ENCODE peak calls at places on chromosomes 16 and 17, in nine cellular contexts. J, L, U, P, S, N, V, A and K are unnamed samples.
A peak's percentile ranks its signal among the peaks of the same experiment; 100 is the strongest.

GRCh38 chr17:44768505-44769142 is 9.8 kb downstream of the ADAM11 start:
- DNase-seq in U (no peak), L (no peak), S (no peak), P (no peak), N (no peak), J (no peak), A (no peak), V (no peak), K (peak; percentile 6)

GRCh38 chr16:3198334-3199072 is 10.5 kb downstream of the OR1F1 start:
- DNase-seq in L (no peak), N (no peak), P (no peak), V (no peak), U (peak; percentile 74), S (no peak), J (no peak), A (no peak), K (no peak)

GRCh38 chr17:6475411-6475810 is 31.2 kb downstream of the PIMREG start:
- DNase-seq in J (no peak), A (no peak), L (no peak), P (no peak), V (no peak), U (no peak), S (no peak), N (no peak), K (no peak)

GRCh38 chr16:56969769-56970168 is 8.0 kb downstream of the CETP start:
- DNase-seq in J (no peak), A (no peak), U (no peak), P (no peak), N (no peak), S (no peak), L (no peak), V (no peak), K (no peak)

GRCh38 chr16:77920984-77921383 is 101.4 kb upstream of the CLEC3A start:
- DNase-seq in V (no peak), U (no peak), L (no peak), J (no peak), P (no peak), A (no peak), N (no peak), S (no peak), K (no peak)

GRCh38 chr16:84463221-84463620 is 41.2 kb downstream of the MEAK7 start:
- DNase-seq in U (no peak), V (no peak), A (no peak), P (peak; percentile 6), J (no peak), N (no peak), S (no peak), L (peak; percentile 38), K (no peak)

GRCh38 chr17:12730931-12731521 is 58.3 kb upstream of the ARHGAP44 start:
- DNase-seq in P (no peak), S (no peak), A (peak; percentile 34), N (peak; percentile 30), L (peak; percentile 69), U (no peak), V (peak; percentile 46), J (peak; percentile 35), K (no peak)

GRCh38 chr16:31701734-31702133 is 171.9 kb upstream of the ZNF267 start:
- DNase-seq in V (no peak), P (no peak), L (no peak), S (no peak), U (no peak), J (no peak), A (no peak), N (no peak), K (no peak)

GRCh38 chr17:8630227-8630801 is at the start of gene MYH10:
- DNase-seq in P (no peak), S (no peak), A (no peak), U (no peak), L (no peak), N (peak; percentile 23), J (no peak), V (no peak), K (no peak)

GRCh38 chr16:1048442-1049112 is 24.0 kb upstream of the SSTR5 start:
- DNase-seq in L (no peak), V (peak; percentile 90), A (no peak), N (peak; percentile 38), U (peak; percentile 14), J (no peak), P (no peak), S (no peak), K (no peak)

GRCh38 chr17:52923658-52924057 is 765.1 kb upstream of the CA10 start:
- DNase-seq in N (no peak), P (no peak), U (no peak), V (no peak), S (no peak), J (no peak), L (no peak), A (no peak), K (no peak)

GRCh38 chr17:33962857-33963655 is 292.0 kb upstream of the CCL2 start:
- DNase-seq in U (no peak), P (no peak), J (no peak), V (no peak), L (no peak), N (no peak), A (no peak), S (no peak), K (no peak)

GRCh38 chr17:65404761-65405160 is 156.7 kb downstream of the AXIN2 start:
- DNase-seq in S (no peak), L (no peak), N (no peak), U (no peak), A (no peak), J (no peak), V (no peak), P (no peak), K (no peak)

GRCh38 chr17:65403616-65404015 is 157.8 kb downstream of the AXIN2 start:
- DNase-seq in S (no peak), J (no peak), A (no peak), P (no peak), U (no peak), L (no peak), V (no peak), N (no peak), K (no peak)

GRCh38 chr17:65406552-65406951 is 154.9 kb downstream of the AXIN2 start:
- DNase-seq in L (no peak), U (no peak), J (no peak), A (no peak), V (no peak), P (no peak), N (no peak), S (no peak), K (no peak)

GRCh38 chr17:65407017-65407416 is 154.4 kb downstream of the AXIN2 start:
- DNase-seq in L (no peak), V (no peak), P (no peak), U (no peak), J (no peak), N (no peak), S (no peak), A (no peak), K (no peak)

DNA sequence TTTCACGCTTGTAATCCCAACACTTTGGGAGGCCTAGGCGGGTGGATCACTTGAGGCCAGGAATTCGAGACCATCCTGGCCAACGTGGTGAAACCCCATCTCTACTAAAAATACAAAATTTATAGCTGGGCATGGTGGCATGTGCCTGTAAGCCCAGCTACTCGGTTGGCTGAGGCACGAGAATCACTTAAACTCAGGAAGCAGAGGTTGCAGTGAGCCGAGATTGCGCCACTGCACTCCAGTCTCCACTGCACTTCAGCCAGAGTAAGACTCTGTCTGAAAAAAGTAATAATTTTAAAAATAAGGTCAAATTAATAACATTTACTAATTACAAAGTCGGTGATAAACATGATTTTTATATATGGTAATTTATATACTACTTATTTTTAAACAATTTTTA is 155.9 kb downstream of the AXIN2 start:
- DNase-seq in J (no peak), V (no peak), P (no peak), A (no peak), L (no peak), N (no peak), U (no peak), S (no peak), K (no peak)
- TF ChIP-seq CTCF in J (no peak), V (no peak), P (no peak), A (no peak), L (no peak), N (no peak), U (no peak), S (no peak), K (no peak)

GRCh38 chr16:30652005-30652296 is 1.2 kb downstream of the PRR14 start:
- DNase-seq in U (no peak), A (no peak), P (no peak), J (no peak), V (no peak), L (no peak), S (no peak), N (no peak), K (no peak)

GRCh38 chr16:30651124-30652004 is 604 bp downstream of the PRR14 start:
- DNase-seq in J (peak; percentile 29), U (peak; percentile 52), S (no peak), L (peak; percentile 89), N (peak; percentile 71), P (peak; percentile 69), V (peak; percentile 78), A (peak; percentile 53), K (peak; percentile 78)

GRCh38 chr16:30652718-30653117 is 2.0 kb downstream of the PRR14 start:
- DNase-seq in V (no peak), A (no peak), N (no peak), P (no peak), S (no peak), U (no peak), L (no peak), J (no peak), K (no peak)

GRCh38 chr16:30649725-30650368 is 913 bp upstream of the PRR14 start:
- DNase-seq in U (no peak), S (no peak), P (peak; percentile 56), A (no peak), J (no peak), V (no peak), L (peak; percentile 81), N (no peak), K (no peak)

GRCh38 chr16:30650369-30651123 is at the start of gene PRR14:
- DNase-seq in N (peak; percentile 99), U (peak; percentile 99), P (peak; percentile 96), S (peak; percentile 97), J (peak; percentile 97), V (peak; percentile 100), A (peak; percentile 100), L (peak; percentile 100), K (peak; percentile 99)
- TF ChIP-seq CTCF in N (peak; percentile 25), U (peak; percentile 49), P (no peak), S (no peak), J (peak; percentile 11), V (peak; percentile 58), A (no peak), L (peak; percentile 41), K (no peak)

GRCh38 chr16:87930456-87930855 is 5.9 kb downstream of the CA5A start:
- DNase-seq in A (no peak), P (no peak), N (no peak), L (no peak), V (peak; percentile 49), S (no peak), J (no peak), U (peak; percentile 23), K (no peak)
- TF ChIP-seq CTCF in A (no peak), P (no peak), N (no peak), L (peak; percentile 16), V (no peak), S (peak; percentile 17), J (peak; percentile 23), U (peak; percentile 56), K (no peak)

DNA sequence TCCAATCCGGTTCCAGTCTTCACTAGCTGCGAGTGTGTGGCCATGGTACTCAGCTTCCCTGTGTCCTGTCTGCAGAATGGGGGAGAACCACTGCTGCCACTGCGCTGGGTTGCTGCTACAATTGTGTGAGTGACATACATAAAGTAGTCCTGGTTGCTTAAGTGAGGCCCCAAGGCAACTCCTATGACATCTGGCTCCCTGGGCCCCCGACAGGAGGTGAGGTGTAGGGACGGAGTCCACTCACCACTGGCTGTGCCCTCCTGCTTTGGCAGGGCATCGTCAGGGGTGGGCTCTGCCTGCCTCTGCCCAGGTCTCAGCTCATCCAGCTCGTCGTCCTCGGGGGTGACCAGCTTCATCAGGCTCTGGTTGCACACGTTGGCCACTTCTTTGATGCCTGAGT is 20.4 kb downstream of the VAC14 start:
- DNase-seq in P (no peak), A (no peak), U (no peak), N (no peak), S (no peak), J (no peak), V (no peak), L (peak; percentile 57), K (no peak)
- TF ChIP-seq CTCF in P (no peak), A (no peak), U (no peak), N (no peak), S (no peak), J (no peak), V (no peak), L (no peak), K (no peak)